ENCODE peak calls at places on chromosomes 12 and 14, in five cellular contexts. One of them, this sample, is unnamed.

GRCh38 chr12:75842119-75842518 is 189.5 kb downstream of the PHLDA1 start:
- DNase-seq in SK-N-SH: no peak
- DNase-seq in A549: no peak
- DNase-seq in transverse colon: no peak
- DNase-seq in stomach: no peak
- DNase-seq in this sample: no peak

GRCh38 chr12:9813821-9814798 is 13.2 kb upstream of the KLRF1 start:
- DNase-seq in transverse colon: peak; percentile 82
- DNase-seq in A549: peak; percentile 66
- DNase-seq in SK-N-SH: peak; percentile 55
- DNase-seq in stomach: peak; percentile 79
- DNase-seq in this sample: peak; percentile 41

GRCh38 chr12:109763201-109763841 is 49.7 kb downstream of the FAM222A start:
- DNase-seq in transverse colon: peak; percentile 22
- DNase-seq in stomach: peak; percentile 30
- DNase-seq in A549: peak; percentile 60
- DNase-seq in SK-N-SH: no peak
- DNase-seq in this sample: no peak

GRCh38 chr12:89836026-89836425 is 127.4 kb upstream of the ATP2B1 start:
- DNase-seq in A549: no peak
- DNase-seq in transverse colon: no peak
- DNase-seq in SK-N-SH: no peak
- DNase-seq in stomach: no peak
- DNase-seq in this sample: no peak

GRCh38 chr12:6264402-6265037 is 46.0 kb upstream of the PLEKHG6 start:
- DNase-seq in transverse colon: peak; percentile 67
- DNase-seq in A549: no peak
- DNase-seq in SK-N-SH: no peak
- DNase-seq in stomach: peak; percentile 78
- DNase-seq in this sample: no peak

GRCh38 chr14:79162833-79163232 is 992.7 kb downstream of the NRXN3 start:
- DNase-seq in transverse colon: no peak
- DNase-seq in A549: no peak
- DNase-seq in stomach: no peak
- DNase-seq in SK-N-SH: no peak
- DNase-seq in this sample: no peak

GRCh38 chr12:13195848-13196301 is 651 bp upstream of the EMP1 start:
- DNase-seq in A549: peak; percentile 63
- DNase-seq in stomach: no peak
- DNase-seq in transverse colon: peak; percentile 61
- DNase-seq in SK-N-SH: no peak
- DNase-seq in this sample: peak; percentile 25

GRCh38 chr14:53180272-53181221 is 27.4 kb upstream of the DDHD1 start:
- DNase-seq in stomach: no peak
- DNase-seq in SK-N-SH: no peak
- DNase-seq in transverse colon: peak; percentile 8
- DNase-seq in A549: peak; percentile 45
- DNase-seq in this sample: no peak

GRCh38 chr12:128823216-128823915 is 392 bp downstream of the SLC15A4 start:
- DNase-seq in SK-N-SH: no peak
- DNase-seq in A549: no peak
- DNase-seq in transverse colon: peak; percentile 57
- DNase-seq in stomach: no peak
- DNase-seq in this sample: peak; percentile 48

GRCh38 chr12:109592905-109593272 is 19.3 kb downstream of the MVK start:
- DNase-seq in SK-N-SH: no peak
- DNase-seq in stomach: no peak
- DNase-seq in A549: no peak
- DNase-seq in transverse colon: no peak
- DNase-seq in this sample: no peak

GRCh38 chr12:52581481-52581880 is 7.8 kb upstream of the KRT74 start:
- DNase-seq in stomach: no peak
- DNase-seq in A549: peak; percentile 32
- DNase-seq in transverse colon: no peak
- DNase-seq in SK-N-SH: no peak
- DNase-seq in this sample: no peak

GRCh38 chr14:89507926-89508460 is 91.0 kb upstream of the FOXN3 start:
- DNase-seq in transverse colon: no peak
- DNase-seq in SK-N-SH: no peak
- DNase-seq in stomach: no peak
- DNase-seq in A549: no peak
- DNase-seq in this sample: no peak

GRCh38 chr14:92660571-92660970 is 87.9 kb downstream of the LGMN start:
- DNase-seq in SK-N-SH: no peak
- DNase-seq in stomach: no peak
- DNase-seq in A549: no peak
- DNase-seq in transverse colon: no peak
- DNase-seq in this sample: no peak

GRCh38 chr12:58285551-58285950 is 344.2 kb downstream of the ATP23 start:
- DNase-seq in SK-N-SH: no peak
- DNase-seq in stomach: no peak
- DNase-seq in A549: no peak
- DNase-seq in transverse colon: no peak
- DNase-seq in this sample: no peak

GRCh38 chr14:100567009-100567876 is 20.0 kb downstream of the BEGAIN start:
- DNase-seq in transverse colon: no peak
- DNase-seq in stomach: no peak
- DNase-seq in SK-N-SH: peak; percentile 85
- DNase-seq in A549: no peak
- DNase-seq in this sample: no peak

GRCh38 chr12:56041579-56042429 is at the start of gene RPS26:
- DNase-seq in A549: peak; percentile 100
- DNase-seq in SK-N-SH: peak; percentile 89
- DNase-seq in transverse colon: peak; percentile 96
- DNase-seq in stomach: peak; percentile 95
- DNase-seq in this sample: peak; percentile 97

GRCh38 chr12:6356374-6356820 is 14.5 kb upstream of the TNFRSF1A start:
- DNase-seq in SK-N-SH: no peak
- DNase-seq in stomach: no peak
- DNase-seq in A549: no peak
- DNase-seq in transverse colon: no peak
- DNase-seq in this sample: no peak

GRCh38 chr12:96196781-96197180 is 2.6 kb downstream of the ELK3 start:
- DNase-seq in stomach: no peak
- DNase-seq in A549: peak; percentile 29
- DNase-seq in SK-N-SH: no peak
- DNase-seq in transverse colon: no peak
- DNase-seq in this sample: no peak

GRCh38 chr14:73833530-73834257 is 17.9 kb upstream of the PTGR2 start:
- DNase-seq in SK-N-SH: no peak
- DNase-seq in A549: peak; percentile 47
- DNase-seq in transverse colon: no peak
- DNase-seq in stomach: no peak
- DNase-seq in this sample: no peak

DNA sequence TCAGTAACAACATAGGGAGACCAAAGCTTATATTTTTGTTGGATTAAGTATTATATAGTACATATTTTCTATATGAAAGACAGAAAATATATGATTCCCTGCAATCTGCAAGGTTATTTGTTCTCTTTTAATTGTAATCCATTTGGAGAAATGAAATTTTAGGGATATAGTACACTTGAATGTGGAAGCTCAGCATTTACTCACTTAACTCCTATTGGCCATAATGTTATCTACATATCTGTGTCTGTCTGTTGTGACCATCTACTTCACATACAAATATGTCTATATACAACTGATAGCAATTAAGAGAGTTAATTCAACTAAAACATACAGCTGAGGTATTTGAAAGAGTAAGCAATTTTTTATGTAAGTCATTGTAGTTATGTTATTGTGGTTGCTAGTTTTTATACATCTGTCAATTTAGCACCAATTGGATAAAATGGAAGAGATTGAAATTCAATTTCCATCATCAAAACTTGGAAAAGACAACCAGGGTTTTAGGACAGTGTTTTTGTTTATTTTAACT is 12.9 kb downstream of the FOXG1 start:
- DNase-seq in SK-N-SH: no peak
- DNase-seq in stomach: no peak
- DNase-seq in A549: no peak
- DNase-seq in transverse colon: no peak
- DNase-seq in this sample: no peak
- TF ChIP-seq EP300 in SK-N-SH: no peak
- TF ChIP-seq EP300 in stomach: no peak
- TF ChIP-seq EP300 in A549: no peak
- TF ChIP-seq EP300 in transverse colon: no peak
- TF ChIP-seq EP300 in this sample: no peak

GRCh38 chr12:69173358-69173757 is 66.0 kb upstream of the CPSF6 start:
- DNase-seq in A549: no peak
- DNase-seq in stomach: no peak
- DNase-seq in transverse colon: no peak
- DNase-seq in SK-N-SH: no peak
- DNase-seq in this sample: no peak
- TF ChIP-seq EP300 in A549: no peak
- TF ChIP-seq EP300 in stomach: no peak
- TF ChIP-seq EP300 in transverse colon: no peak
- TF ChIP-seq EP300 in SK-N-SH: no peak
- TF ChIP-seq EP300 in this sample: no peak

DNA sequence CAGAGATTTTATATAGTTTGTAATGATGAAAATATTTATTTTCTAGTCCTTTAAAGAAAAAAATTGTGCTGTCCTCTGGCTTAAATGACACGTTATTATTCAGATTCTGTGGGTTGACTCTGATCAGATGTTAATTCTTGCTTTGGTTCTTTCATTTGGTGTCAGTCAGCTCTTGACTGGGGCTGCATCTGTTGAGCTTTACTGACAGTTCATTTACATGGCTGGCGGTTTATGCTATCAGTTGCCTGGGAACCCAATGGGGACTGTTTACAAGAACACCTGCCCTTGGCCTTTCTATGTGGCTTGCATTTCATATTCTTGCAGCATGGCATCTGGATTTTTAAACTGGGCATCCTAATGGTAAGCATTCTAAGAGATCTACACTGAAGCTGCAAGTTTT is 667.1 kb upstream of the FBXO33 start:
- DNase-seq in SK-N-SH: no peak
- DNase-seq in A549: no peak
- DNase-seq in stomach: no peak
- DNase-seq in transverse colon: no peak
- DNase-seq in this sample: no peak
- TF ChIP-seq EP300 in SK-N-SH: no peak
- TF ChIP-seq EP300 in A549: no peak
- TF ChIP-seq EP300 in stomach: no peak
- TF ChIP-seq EP300 in transverse colon: no peak
- TF ChIP-seq EP300 in this sample: no peak

GRCh38 chr14:67514203-67514607 is 18.9 kb upstream of the PLEKHH1 start:
- DNase-seq in transverse colon: peak; percentile 28
- DNase-seq in SK-N-SH: peak; percentile 44
- DNase-seq in A549: no peak
- DNase-seq in stomach: no peak
- DNase-seq in this sample: peak; percentile 40

GRCh38 chr14:67516679-67517078 is 16.4 kb upstream of the PLEKHH1 start:
- DNase-seq in A549: no peak
- DNase-seq in stomach: no peak
- DNase-seq in SK-N-SH: no peak
- DNase-seq in transverse colon: no peak
- DNase-seq in this sample: no peak

GRCh38 chr14:67515386-67516079 is 17.6 kb upstream of the PLEKHH1 start:
- DNase-seq in A549: no peak
- DNase-seq in SK-N-SH: no peak
- DNase-seq in stomach: peak; percentile 29
- DNase-seq in transverse colon: no peak
- DNase-seq in this sample: no peak

GRCh38 chr14:67513631-67514108 is 19.4 kb upstream of the PLEKHH1 start:
- DNase-seq in stomach: no peak
- DNase-seq in transverse colon: peak; percentile 39
- DNase-seq in SK-N-SH: no peak
- DNase-seq in A549: no peak
- DNase-seq in this sample: peak; percentile 17

DNA sequence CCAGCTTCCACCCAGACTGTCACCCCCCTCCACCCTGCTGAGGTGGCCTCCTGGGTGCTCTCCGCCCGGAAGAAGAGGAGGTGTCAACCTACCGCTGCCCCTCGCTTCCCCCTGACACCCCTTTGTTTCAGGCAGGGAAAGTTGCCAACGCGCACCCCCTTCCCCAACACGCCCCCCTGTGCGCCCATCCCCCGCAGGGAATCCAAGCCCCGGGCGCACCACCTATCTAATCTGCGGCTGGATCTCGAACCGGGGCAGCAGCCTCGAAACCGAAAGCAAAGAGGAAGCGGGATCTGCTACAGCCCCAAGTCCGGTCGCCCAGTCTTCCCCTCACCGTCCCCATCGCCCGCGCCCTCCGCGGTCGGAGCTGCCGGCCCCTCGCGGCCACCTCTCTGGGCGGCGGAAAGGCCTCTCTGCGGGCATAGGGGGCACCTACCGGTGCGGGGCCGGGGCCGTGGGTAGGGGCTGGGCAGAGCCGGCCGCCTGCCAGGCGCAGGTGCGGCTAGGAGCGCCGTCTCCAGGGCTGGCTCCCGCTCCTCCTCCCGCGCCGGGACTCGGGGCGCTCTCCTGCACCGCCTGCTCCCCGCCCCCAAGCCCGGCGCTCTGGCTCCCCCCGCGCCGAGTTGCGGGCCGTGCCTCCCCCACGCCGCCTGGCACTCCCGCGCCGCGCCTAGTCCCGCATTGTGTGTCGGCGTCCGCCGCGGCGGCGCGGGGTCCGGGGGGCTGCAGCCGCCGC is 18.3 kb upstream of the PLEKHH1 start:
- DNase-seq in transverse colon: peak; percentile 62
- DNase-seq in A549: no peak
- DNase-seq in SK-N-SH: peak; percentile 83
- DNase-seq in stomach: peak; percentile 50
- DNase-seq in this sample: peak; percentile 42
- TF ChIP-seq EP300 in transverse colon: no peak
- TF ChIP-seq EP300 in A549: no peak
- TF ChIP-seq EP300 in SK-N-SH: no peak
- TF ChIP-seq EP300 in stomach: no peak
- TF ChIP-seq EP300 in this sample: no peak

DNA sequence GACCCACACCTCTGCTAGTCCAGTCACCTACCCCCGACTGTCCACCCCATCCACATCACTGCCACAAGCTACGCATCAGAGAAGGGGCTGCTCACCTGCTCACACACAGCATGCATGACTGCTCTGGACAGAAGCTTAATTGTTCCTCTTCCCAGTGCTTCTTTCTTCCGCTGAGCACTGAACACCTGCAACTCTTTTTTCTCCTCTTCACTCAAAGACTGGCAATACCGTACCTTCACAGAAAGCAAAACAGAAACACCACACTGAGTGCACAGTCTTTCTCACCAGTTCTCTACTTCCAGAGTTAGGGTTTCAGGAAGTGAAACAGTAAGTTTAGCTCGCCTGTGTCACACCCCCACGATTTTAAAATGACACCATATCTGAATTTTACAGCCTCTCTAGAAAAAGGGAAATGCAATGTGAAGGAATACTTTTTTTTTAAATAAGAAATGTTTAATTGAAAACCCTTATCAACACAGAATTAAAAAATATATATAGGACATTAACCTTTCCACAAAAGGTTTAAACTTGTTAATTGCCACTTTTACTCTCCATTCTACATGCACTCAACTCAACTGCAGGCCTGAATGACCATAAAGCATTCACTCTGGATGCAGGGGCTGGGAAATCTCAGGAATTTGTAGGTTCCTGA is 120.1 kb downstream of the PRICKLE1 start:
- DNase-seq in transverse colon: peak; percentile 13
- DNase-seq in A549: no peak
- DNase-seq in stomach: no peak
- DNase-seq in SK-N-SH: no peak
- DNase-seq in this sample: no peak
- TF ChIP-seq EP300 in transverse colon: no peak
- TF ChIP-seq EP300 in A549: no peak
- TF ChIP-seq EP300 in stomach: no peak
- TF ChIP-seq EP300 in SK-N-SH: no peak
- TF ChIP-seq EP300 in this sample: no peak